ENCODE peak calls at places on chromosomes 7 and 10, in five cellular contexts. X, R, Y, O and M are unnamed samples.

GRCh38 chr7:22564511-22565045 is 64.6 kb upstream of the STEAP1B start:
- DNase-seq in R (peak), X (no peak), O (peak), Y (peak), M (peak)

GRCh38 chr10:31721166-31721565 is 207.5 kb downstream of the ARHGAP12 start:
- DNase-seq in Y (no peak), X (no peak), O (no peak), R (no peak), M (no peak)

GRCh38 chr10:69333205-69333604 is 54.9 kb downstream of the HK1 start:
- DNase-seq in R (no peak), O (peak), X (no peak), Y (peak), M (no peak)

GRCh38 chr10:3339531-3339950 is 167.0 kb upstream of the PITRM1 start:
- DNase-seq in O (peak), R (peak), Y (peak), X (no peak), M (peak)

GRCh38 chr7:71987200-71987767 is 424.9 kb downstream of the CALN1 start:
- DNase-seq in R (no peak), O (no peak), X (no peak), Y (no peak), M (no peak)

GRCh38 chr10:45420453-45421192 is 46.6 kb downstream of the ALOX5 start:
- DNase-seq in R (peak), O (no peak), X (peak), Y (peak), M (peak)

GRCh38 chr7:30927040-30927439 is 15.4 kb downstream of the AQP1 start:
- DNase-seq in X (no peak), Y (no peak), O (no peak), R (no peak), M (no peak)

GRCh38 chr10:76779163-76779820 is 858.3 kb downstream of the KCNMA1 start:
- DNase-seq in R (peak), Y (peak), O (peak), X (no peak), M (peak)

GRCh38 chr10:46992794-46993552 is 81.7 kb downstream of the PTPN20 start:
- DNase-seq in X (peak), R (peak), O (peak), Y (peak), M (peak)

GRCh38 chr7:151483700-151483960 is 36.1 kb downstream of the RHEB start:
- DNase-seq in O (no peak), R (no peak), X (no peak), Y (no peak), M (no peak)

GRCh38 chr7:47690902-47691558 is 109.1 kb upstream of the TNS3 start:
- DNase-seq in X (no peak), R (peak), Y (peak), O (peak), M (peak)

GRCh38 chr10:48252354-48252650 is 22.2 kb downstream of the FRMPD2 start:
- DNase-seq in O (no peak), R (no peak), X (no peak), Y (no peak), M (no peak)

GRCh38 chr10:113108948-113109347 is 158.9 kb downstream of the TCF7L2 start:
- DNase-seq in X (no peak), R (no peak), O (no peak), Y (no peak), M (no peak)

GRCh38 chr10:34816067-34817002 is 1.2 kb upstream of the PARD3 start:
- DNase-seq in X (no peak), O (no peak), R (peak), Y (no peak), M (peak)

GRCh38 chr7:20220293-20220755 is 3.1 kb upstream of the MACC1 start:
- DNase-seq in Y (no peak), O (no peak), R (no peak), X (peak), M (no peak)

GRCh38 chr10:59285848-59286247 is 76.5 kb downstream of the FAM13C start:
- DNase-seq in O (no peak), Y (no peak), R (no peak), X (no peak), M (no peak)

GRCh38 chr10:79392020-79392398 is 44.7 kb downstream of the PPIF start:
- DNase-seq in R (no peak), Y (no peak), X (no peak), O (no peak), M (no peak)

GRCh38 chr10:77381750-77382149 is 255.9 kb downstream of the KCNMA1 start:
- DNase-seq in X (no peak), O (no peak), R (no peak), Y (no peak), M (peak)

GRCh38 chr7:45217358-45217757 is 59.8 kb downstream of the RAMP3 start:
- DNase-seq in O (no peak), R (no peak), Y (no peak), X (no peak), M (no peak)

GRCh38 chr7:86953653-86954336 is 105.7 kb downstream of the ELAPOR2 start:
- DNase-seq in X (no peak), R (no peak), Y (no peak), O (no peak), M (no peak)

GRCh38 chr10:28800144-28800543 is 122.8 kb downstream of the BAMBI start:
- DNase-seq in Y (no peak), R (peak), O (no peak), X (no peak), M (no peak)

GRCh38 chr10:127863231-127863825 is 29.4 kb downstream of the CLRN3 start:
- DNase-seq in X (no peak), Y (no peak), R (peak), O (no peak), M (no peak)

GRCh38 chr10:1665262-1665661 is 72.1 kb downstream of the ADARB2 start:
- DNase-seq in Y (no peak), O (no peak), R (no peak), X (no peak), M (no peak)

GRCh38 chr7:37552021-37552420 is 103.4 kb upstream of the ELMO1 start:
- DNase-seq in R (no peak), Y (no peak), X (no peak), O (no peak), M (no peak)

GRCh38 chr7:92645531-92646061 is 55.4 kb upstream of the FAM133B start:
- DNase-seq in R (peak), X (peak), Y (no peak), O (no peak), M (no peak)

GRCh38 chr10:22683995-22684305 is 30.4 kb downstream of the PIP4K2A start:
- DNase-seq in X (peak), Y (no peak), O (no peak), R (no peak), M (no peak)

GRCh38 chr10:132263866-132264265 is 43.9 kb downstream of the STK32C start:
- DNase-seq in O (no peak), R (no peak), X (no peak), Y (no peak), M (no peak)

GRCh38 chr7:7565746-7566650 is 686 bp upstream of the MIOS start:
- DNase-seq in O (no peak), Y (no peak), R (no peak), X (peak), M (no peak)

GRCh38 chr10:100847440-100847839 is 65.3 kb upstream of the SLF2 start:
- DNase-seq in X (no peak), Y (peak), R (peak), O (peak), M (no peak)

DNA sequence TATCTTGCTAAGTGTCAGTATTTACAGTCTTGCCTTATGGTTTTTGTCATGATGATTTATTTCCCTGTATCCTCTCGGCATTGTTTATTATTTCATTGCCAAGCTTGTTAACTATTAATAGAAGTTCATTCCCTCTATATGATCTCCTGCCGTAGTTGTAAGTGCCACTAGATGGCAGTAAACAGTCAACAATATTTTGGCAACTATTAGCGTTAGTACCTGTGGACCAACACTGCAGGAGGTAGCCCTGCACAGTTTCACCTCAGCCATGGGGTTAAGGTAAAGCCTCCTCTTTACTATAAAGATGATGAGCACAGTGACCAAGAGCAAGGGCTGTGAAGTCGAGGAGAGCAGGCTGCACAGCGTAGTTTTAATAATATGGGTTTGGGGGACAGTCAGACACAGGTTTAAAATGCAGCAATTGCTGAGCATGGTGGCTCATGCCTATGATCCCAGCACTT is 26.1 kb upstream of the CCNJ start:
- DNase-seq in X (peak), O (peak), R (peak), Y (peak), M (peak)
- TF ChIP-seq CTCF in X (peak), O (peak), R (peak), Y (peak), M (peak)

GRCh38 chr10:86402283-86402931 is 35.8 kb upstream of the GRID1 start:
- DNase-seq in O (no peak), R (peak), X (no peak), Y (peak), M (peak)

GRCh38 chr10:86401588-86402282 is 35.1 kb upstream of the GRID1 start:
- DNase-seq in O (no peak), Y (no peak), X (peak), R (no peak), M (no peak)

GRCh38 chr10:86399879-86400704 is 33.5 kb upstream of the GRID1 start:
- DNase-seq in X (peak), Y (peak), O (peak), R (peak), M (peak)

GRCh38 chr10:86399514-86399878 is 32.9 kb upstream of the GRID1 start:
- DNase-seq in O (no peak), R (no peak), Y (no peak), X (no peak), M (no peak)

DNA sequence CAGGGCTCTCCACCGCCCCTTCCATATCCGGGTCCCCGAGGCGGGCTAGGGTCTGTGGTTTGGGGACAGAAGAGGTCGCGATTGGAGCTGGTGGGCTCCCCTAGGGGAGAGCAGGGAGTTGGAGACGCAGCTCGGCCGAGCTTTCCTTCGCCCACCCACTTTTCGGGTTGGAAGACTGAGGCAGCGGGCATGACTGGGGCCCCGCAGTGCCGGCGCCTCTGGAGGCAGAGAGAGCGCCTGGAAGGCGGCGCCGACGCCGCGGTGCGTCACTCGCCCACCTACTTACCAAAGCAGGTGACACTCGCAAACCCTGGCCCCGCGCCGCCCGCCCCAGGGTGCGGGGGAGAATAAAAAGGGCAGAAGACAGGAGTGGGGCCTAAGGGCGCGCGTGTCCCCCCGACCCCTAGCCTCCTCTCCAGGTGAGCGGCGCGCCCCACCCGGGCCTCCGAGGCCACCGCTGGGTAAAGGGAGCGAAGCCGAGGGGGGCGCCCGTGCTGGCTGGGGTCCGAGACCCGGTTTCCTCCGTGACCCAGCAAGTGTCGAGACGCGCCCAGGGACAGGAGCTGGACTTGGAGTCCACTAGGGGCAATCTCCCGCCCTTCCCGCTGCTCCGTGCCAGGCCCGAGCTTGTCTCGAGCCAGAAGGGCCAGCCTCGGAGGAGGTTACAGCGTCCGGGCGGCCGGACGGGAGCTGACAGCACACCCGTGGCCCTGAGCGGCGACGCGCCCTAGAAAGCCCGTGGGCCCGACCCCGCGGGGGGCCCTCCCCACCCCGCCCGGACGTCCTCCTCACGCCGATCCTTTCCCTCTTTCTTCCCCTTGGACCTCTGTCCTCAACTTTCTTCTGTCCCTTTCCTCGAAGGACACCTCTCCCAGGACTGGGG is 34.4 kb upstream of the GRID1 start:
- DNase-seq in X (peak), O (no peak), Y (peak), R (no peak), M (peak)
- TF ChIP-seq CTCF in X (peak), O (peak), Y (peak), R (peak), M (peak)

DNA sequence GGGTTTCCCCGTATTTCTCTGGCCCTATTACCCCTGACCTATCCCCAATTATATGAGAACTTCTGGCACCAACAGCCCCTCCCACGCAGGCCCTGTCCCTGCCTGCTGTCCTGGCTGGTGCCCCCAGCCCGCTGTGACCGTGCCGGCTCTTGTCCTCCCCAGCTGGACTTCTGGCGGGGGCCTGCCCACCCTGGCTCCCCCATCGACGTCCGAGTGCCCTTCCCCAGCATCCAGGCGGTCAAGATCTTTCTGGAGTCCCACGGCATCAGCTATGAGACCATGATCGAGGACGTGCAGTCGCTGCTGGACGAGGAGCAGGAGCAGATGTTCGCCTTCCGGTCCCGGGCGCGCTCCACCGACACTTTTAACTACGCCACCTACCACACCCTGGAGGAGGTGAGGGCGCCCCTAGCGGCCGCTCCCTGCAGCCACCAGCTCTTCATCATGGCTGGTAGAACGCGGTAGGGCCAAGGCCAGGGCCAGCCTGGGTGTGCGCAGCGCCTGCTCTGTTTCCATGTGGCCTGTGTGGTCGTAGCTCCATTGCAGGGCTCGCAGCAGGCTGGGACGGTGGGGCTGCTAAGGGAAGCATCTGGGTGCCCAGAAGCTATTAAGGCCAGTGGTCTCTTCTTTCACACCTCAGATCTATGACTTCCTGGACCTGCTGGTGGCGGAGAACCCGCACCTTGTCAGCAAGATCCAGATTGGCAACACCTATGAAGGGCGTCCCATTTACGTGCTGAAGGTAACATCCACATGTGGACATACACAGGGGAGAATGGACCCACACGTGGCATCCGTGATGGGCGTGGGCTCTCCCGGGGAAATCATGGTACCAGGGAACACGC is 1.4 kb downstream of the CPA1 start:
- DNase-seq in O (no peak), R (no peak), X (no peak), Y (no peak), M (no peak)
- TF ChIP-seq CTCF in O (no peak), R (no peak), X (no peak), Y (peak), M (peak)

DNA sequence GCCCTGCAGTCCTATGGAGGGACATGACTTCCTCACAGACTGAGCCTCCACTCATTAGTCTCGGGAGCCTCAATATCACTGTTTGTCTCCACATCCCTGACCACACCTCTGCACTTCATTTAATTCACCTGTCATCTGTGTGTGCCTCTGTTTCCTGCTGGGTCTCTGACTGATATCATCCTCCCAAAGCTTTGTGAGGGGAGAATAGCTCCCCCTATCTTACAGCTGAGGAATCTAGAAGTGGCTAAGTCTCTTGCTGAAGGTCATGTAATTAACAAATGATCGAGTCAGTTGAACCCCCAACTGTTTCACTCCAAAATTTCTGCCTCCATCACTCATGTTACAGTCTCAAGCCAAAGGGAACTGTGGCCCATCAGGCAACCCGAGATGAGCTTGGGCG is 5.5 kb upstream of the CPXM2 start:
- DNase-seq in O (no peak), Y (no peak), X (peak), R (no peak), M (no peak)
- TF ChIP-seq CTCF in O (no peak), Y (peak), X (peak), R (no peak), M (no peak)

GRCh38 chr10:26650406-26650805 is 47.1 kb upstream of the PDSS1 start:
- DNase-seq in O (no peak), R (no peak), Y (no peak), X (no peak), M (no peak)

GRCh38 chr10:26653004-26653403 is 44.5 kb upstream of the PDSS1 start:
- DNase-seq in O (no peak), R (no peak), Y (no peak), X (no peak), M (no peak)

GRCh38 chr10:26642896-26643653 is 54.4 kb upstream of the PDSS1 start:
- DNase-seq in Y (no peak), O (no peak), X (peak), R (no peak), M (no peak)

GRCh38 chr10:26647602-26648244 is 49.8 kb upstream of the PDSS1 start:
- DNase-seq in O (no peak), Y (no peak), X (no peak), R (no peak), M (no peak)
- TF ChIP-seq CTCF in O (no peak), Y (peak), X (no peak), R (no peak), M (no peak)

GRCh38 chr7:94510582-94511456 is 1.2 kb downstream of the CASD1 start:
- DNase-seq in Y (no peak), O (peak), R (peak), X (peak), M (peak)
- TF ChIP-seq CTCF in Y (no peak), O (peak), R (no peak), X (no peak), M (no peak)

GRCh38 chr10:84613336-84614021 is 285.1 kb downstream of the CCSER2 start:
- DNase-seq in X (peak), R (no peak), Y (peak), O (peak), M (peak)
- TF ChIP-seq CTCF in X (peak), R (peak), Y (peak), O (peak), M (peak)

GRCh38 chr10:63008491-63008890 is 124.6 kb upstream of the NRBF2 start:
- DNase-seq in Y (no peak), R (no peak), X (no peak), O (no peak), M (no peak)

GRCh38 chr10:63005246-63005645 is 127.9 kb upstream of the NRBF2 start:
- DNase-seq in R (no peak), O (peak), Y (peak), X (no peak), M (peak)

GRCh38 chr10:63007112-63007511 is 126.0 kb upstream of the NRBF2 start:
- DNase-seq in O (no peak), Y (no peak), X (no peak), R (no peak), M (no peak)

GRCh38 chr10:63003816-63004453 is 129.2 kb upstream of the NRBF2 start:
- DNase-seq in O (no peak), Y (peak), X (peak), R (no peak), M (no peak)
- TF ChIP-seq CTCF in O (peak), Y (peak), X (peak), R (peak), M (peak)

GRCh38 chr10:96413151-96413787 is 54.5 kb upstream of the OPALIN start:
- DNase-seq in O (no peak), X (no peak), Y (no peak), R (no peak), M (no peak)
- TF ChIP-seq CTCF in O (peak), X (peak), Y (peak), R (no peak), M (peak)